ENCODE peak calls at places on chromosomes 3 and 15, in ten cellular contexts. One of them, this sample, is unnamed.
A peak's percentile ranks its signal among the peaks of the same experiment; 100 is the strongest.

GRCh38 chr15:43099105-43099845 is 6.6 kb downstream of the UBR1 start:
- DNase-seq in fibroblast of gingiva: no peak
- DNase-seq in AML-193: no peak
- DNase-seq in hippocampal formation: no peak
- DNase-seq in naive thymus-derived CD8-positive, alpha-beta T cell: no peak
- DNase-seq in posterior cingulate gyrus: no peak
- DNase-seq in breast epithelium: no peak
- DNase-seq in activated T-cell treated with anti-CD3 and anti-CD28 coated beads, Interleukin-2, amount 50 U/mL, for 48 hours: no peak
- DNase-seq in NCI-H345: no peak
- DNase-seq in A549: no peak
- DNase-seq in this sample: no peak

GRCh38 chr3:18370672-18371071 is 54.5 kb downstream of the SATB1 start:
- DNase-seq in posterior cingulate gyrus: no peak
- DNase-seq in hippocampal formation: no peak
- DNase-seq in activated T-cell treated with anti-CD3 and anti-CD28 coated beads, Interleukin-2, amount 50 U/mL, for 48 hours: no peak
- DNase-seq in AML-193: no peak
- DNase-seq in naive thymus-derived CD8-positive, alpha-beta T cell: no peak
- DNase-seq in A549: no peak
- DNase-seq in NCI-H345: no peak
- DNase-seq in breast epithelium: no peak
- DNase-seq in fibroblast of gingiva: no peak
- DNase-seq in this sample: no peak

GRCh38 chr3:101865751-101866509 is 16.6 kb downstream of the NFKBIZ start:
- DNase-seq in activated T-cell treated with anti-CD3 and anti-CD28 coated beads, Interleukin-2, amount 50 U/mL, for 48 hours: no peak
- DNase-seq in AML-193: no peak
- DNase-seq in naive thymus-derived CD8-positive, alpha-beta T cell: no peak
- DNase-seq in posterior cingulate gyrus: no peak
- DNase-seq in A549: peak; percentile 35
- DNase-seq in NCI-H345: no peak
- DNase-seq in fibroblast of gingiva: no peak
- DNase-seq in hippocampal formation: no peak
- DNase-seq in breast epithelium: no peak
- DNase-seq in this sample: no peak

GRCh38 chr3:58237940-58238681 is 519 bp downstream of the ABHD6 start:
- DNase-seq in AML-193: peak; percentile 63
- DNase-seq in NCI-H345: peak; percentile 10
- DNase-seq in activated T-cell treated with anti-CD3 and anti-CD28 coated beads, Interleukin-2, amount 50 U/mL, for 48 hours: peak; percentile 62
- DNase-seq in posterior cingulate gyrus: peak; percentile 65
- DNase-seq in naive thymus-derived CD8-positive, alpha-beta T cell: peak; percentile 36
- DNase-seq in hippocampal formation: peak; percentile 82
- DNase-seq in breast epithelium: no peak
- DNase-seq in fibroblast of gingiva: peak; percentile 28
- DNase-seq in A549: peak; percentile 46
- DNase-seq in this sample: peak; percentile 82

GRCh38 chr3:197912770-197913476 is 37.1 kb upstream of the RPL35A start:
- DNase-seq in posterior cingulate gyrus: no peak
- DNase-seq in hippocampal formation: peak; percentile 17
- DNase-seq in fibroblast of gingiva: no peak
- DNase-seq in breast epithelium: no peak
- DNase-seq in naive thymus-derived CD8-positive, alpha-beta T cell: no peak
- DNase-seq in A549: no peak
- DNase-seq in activated T-cell treated with anti-CD3 and anti-CD28 coated beads, Interleukin-2, amount 50 U/mL, for 48 hours: peak; percentile 41
- DNase-seq in AML-193: no peak
- DNase-seq in NCI-H345: no peak
- DNase-seq in this sample: no peak

GRCh38 chr15:45829336-45830153 is 194.7 kb downstream of the SQOR start:
- DNase-seq in breast epithelium: no peak
- DNase-seq in fibroblast of gingiva: no peak
- DNase-seq in posterior cingulate gyrus: no peak
- DNase-seq in naive thymus-derived CD8-positive, alpha-beta T cell: no peak
- DNase-seq in A549: no peak
- DNase-seq in activated T-cell treated with anti-CD3 and anti-CD28 coated beads, Interleukin-2, amount 50 U/mL, for 48 hours: no peak
- DNase-seq in hippocampal formation: no peak
- DNase-seq in NCI-H345: peak; percentile 7
- DNase-seq in AML-193: no peak
- DNase-seq in this sample: no peak

GRCh38 chr3:118991775-118992174 is 42.9 kb downstream of the IGSF11 start:
- DNase-seq in A549: no peak
- DNase-seq in posterior cingulate gyrus: no peak
- DNase-seq in fibroblast of gingiva: no peak
- DNase-seq in activated T-cell treated with anti-CD3 and anti-CD28 coated beads, Interleukin-2, amount 50 U/mL, for 48 hours: no peak
- DNase-seq in NCI-H345: no peak
- DNase-seq in AML-193: no peak
- DNase-seq in naive thymus-derived CD8-positive, alpha-beta T cell: no peak
- DNase-seq in hippocampal formation: peak; percentile 67
- DNase-seq in breast epithelium: no peak
- DNase-seq in this sample: no peak

GRCh38 chr3:150168694-150169093 is 198.0 kb upstream of the PFN2 start:
- DNase-seq in activated T-cell treated with anti-CD3 and anti-CD28 coated beads, Interleukin-2, amount 50 U/mL, for 48 hours: no peak
- DNase-seq in fibroblast of gingiva: peak; percentile 44
- DNase-seq in NCI-H345: no peak
- DNase-seq in posterior cingulate gyrus: no peak
- DNase-seq in hippocampal formation: no peak
- DNase-seq in A549: no peak
- DNase-seq in breast epithelium: no peak
- DNase-seq in AML-193: no peak
- DNase-seq in naive thymus-derived CD8-positive, alpha-beta T cell: no peak
- DNase-seq in this sample: no peak

This sample was measured in suprapubic skin.